ENCODE peak calls at places on chromosomes 12 and 14, in seven cellular contexts. D is NCI-H774, F is MM.1S, M is ELR, G is heart left ventricle, X is iris pigment epithelial cell, K is occipital lobe. B is an unnamed sample.

GRCh38 chr12:93167841-93168492 is 209.8 kb upstream of the NUDT4 start:
- DNase-seq in D (no peak), M (peak; percentile 29), X (peak; percentile 42), G (no peak), F (peak; percentile 49), K (no peak), B (peak; percentile 45)

GRCh38 chr14:101489092-101489760 is 72.1 kb upstream of the DIO3 start:
- DNase-seq in F (no peak), M (no peak), K (no peak), X (no peak), G (no peak), D (no peak), B (no peak)

GRCh38 chr12:114875323-114875722 is 191.3 kb upstream of the TBX3 start:
- DNase-seq in K (no peak), G (no peak), F (no peak), D (no peak), M (no peak), X (no peak), B (no peak)

GRCh38 chr14:33280646-33281045 is 342.0 kb downstream of the NPAS3 start:
- DNase-seq in X (peak; percentile 58), F (no peak), M (peak; percentile 4), G (no peak), D (no peak), K (no peak), B (peak; percentile 8)

GRCh38 chr14:84643438-84643837 is 886.5 kb upstream of the FLRT2 start:
- DNase-seq in G (no peak), D (peak; percentile 67), M (no peak), F (no peak), X (no peak), K (no peak), B (no peak)

GRCh38 chr14:81400202-81400678 is at the start of gene STON2:
- DNase-seq in F (peak; percentile 44), G (no peak), M (peak; percentile 64), K (no peak), D (no peak), X (peak; percentile 13), B (peak; percentile 28)

GRCh38 chr12:126493366-126494108 is 1428.3 kb downstream of the AACS start:
- DNase-seq in M (no peak), F (no peak), X (peak; percentile 9), K (no peak), D (no peak), G (no peak), B (no peak)

GRCh38 chr14:74627071-74627470 is 15.0 kb upstream of the LTBP2 start:
- DNase-seq in D (no peak), X (no peak), F (no peak), M (no peak), G (no peak), K (no peak), B (no peak)

GRCh38 chr14:88289214-88289613 is 33.9 kb downstream of the KCNK10 start:
- DNase-seq in F (no peak), G (no peak), X (no peak), K (no peak), M (no peak), D (no peak), B (no peak)

GRCh38 chr12:63991036-63991547 is 146.6 kb downstream of the SRGAP1 start:
- DNase-seq in D (no peak), G (no peak), M (no peak), F (no peak), K (no peak), X (no peak), B (no peak)

GRCh38 chr12:68240975-68241374 is 12.4 kb downstream of the IL22 start:
- DNase-seq in F (peak; percentile 89), M (peak; percentile 49), G (peak; percentile 22), X (peak; percentile 56), D (no peak), K (no peak), B (peak; percentile 40)

GRCh38 chr12:132966676-132967415 is 10.7 kb upstream of the ZNF605 start:
- DNase-seq in F (no peak), M (no peak), D (no peak), G (no peak), X (no peak), K (no peak), B (no peak)

GRCh38 chr14:68680541-68681051 is 112.3 kb downstream of the ZFP36L1 start:
- DNase-seq in F (no peak), D (no peak), G (no peak), K (no peak), X (peak; percentile 60), M (no peak), B (no peak)

GRCh38 chr12:1629338-1630080 is 478 bp downstream of the WNT5B start:
- DNase-seq in D (no peak), K (no peak), X (no peak), M (no peak), F (no peak), G (no peak), B (no peak)

GRCh38 chr12:131116437-131117117 is 162.9 kb downstream of the ADGRD1 start:
- DNase-seq in M (no peak), K (no peak), X (peak; percentile 9), D (no peak), F (no peak), G (no peak), B (no peak)

GRCh38 chr14:76413962-76414665 is 38.2 kb downstream of the ESRRB start:
- DNase-seq in M (no peak), D (no peak), X (no peak), G (no peak), K (no peak), F (no peak), B (no peak)

GRCh38 chr14:55705651-55706340 is 125.8 kb downstream of the KTN1 start:
- DNase-seq in X (no peak), D (peak; percentile 87), F (no peak), M (no peak), K (no peak), G (no peak), B (no peak)

GRCh38 chr12:68595246-68595645 is 15.5 kb upstream of the RAP1B start:
- DNase-seq in M (no peak), G (no peak), F (no peak), D (no peak), K (no peak), X (no peak), B (no peak)

GRCh38 chr12:124914392-124915248 is at the start of gene UBC:
- DNase-seq in X (peak; percentile 92), D (no peak), G (peak; percentile 94), M (peak; percentile 96), F (peak; percentile 71), K (no peak), B (peak; percentile 93)

GRCh38 chr14:92880851-92881250 is 42.1 kb upstream of the CHGA start:
- DNase-seq in D (peak; percentile 49), K (peak; percentile 13), X (peak; percentile 48), M (peak; percentile 32), G (no peak), F (no peak), B (peak; percentile 30)

GRCh38 chr12:22414742-22415141 is 80.2 kb upstream of the ST8SIA1 start:
- DNase-seq in M (no peak), G (no peak), X (no peak), D (no peak), F (no peak), K (no peak), B (no peak)

GRCh38 chr12:102501773-102502172 is 21.4 kb upstream of the IGF1 start:
- DNase-seq in G (no peak), M (no peak), X (no peak), K (no peak), D (no peak), F (no peak), B (no peak)

GRCh38 chr12:107903377-107904061 is 129.0 kb downstream of the ASCL4 start:
- DNase-seq in G (peak; percentile 33), M (no peak), K (peak; percentile 13), F (peak; percentile 81), X (peak; percentile 31), D (peak; percentile 92), B (no peak)

GRCh38 chr12:118061876-118062791 is 1.2 kb upstream of the WSB2 start:
- DNase-seq in F (no peak), G (peak; percentile 31), X (peak; percentile 59), K (peak; percentile 29), M (peak; percentile 74), D (peak; percentile 71), B (peak; percentile 54)

GRCh38 chr12:99311373-99311772 is 336.2 kb upstream of the GARIN6 start:
- DNase-seq in F (no peak), K (no peak), D (no peak), G (no peak), M (no peak), X (no peak), B (no peak)

GRCh38 chr12:21934173-21934572 is 7.1 kb downstream of the ABCC9 start:
- DNase-seq in D (no peak), G (no peak), X (no peak), F (no peak), K (no peak), M (peak; percentile 78), B (no peak)

GRCh38 chr12:110689002-110689600 is at the start of gene HVCN1:
- DNase-seq in F (no peak), D (no peak), X (peak; percentile 5), K (no peak), M (peak; percentile 50), G (peak; percentile 71), B (peak; percentile 49)

B was measured in Ammon's horn.